ENCODE peak calls at places on chromosomes 2 and 18, in five cellular contexts. One of them, this sample, is unnamed.
A peak's percentile ranks its signal among the peaks of the same experiment; 100 is the strongest.

GRCh38 chr2:85902496-85902895 is 13.7 kb upstream of the ST3GAL5 start:
- DNase-seq in activated T-cell treated with anti-CD3 and anti-CD28 coated beads, Interleukin-2, amount 50 U/mL, for 72 hours: no peak
- DNase-seq in HS-5: no peak
- DNase-seq in GM13976: no peak
- DNase-seq in T-helper 2 cell: no peak
- DNase-seq in this sample: no peak

GRCh38 chr2:132620115-132620514 is 49.9 kb downstream of the LYPD1 start:
- DNase-seq in activated T-cell treated with anti-CD3 and anti-CD28 coated beads, Interleukin-2, amount 50 U/mL, for 72 hours: no peak
- DNase-seq in HS-5: no peak
- DNase-seq in GM13976: no peak
- DNase-seq in T-helper 2 cell: no peak
- DNase-seq in this sample: no peak

GRCh38 chr2:80326214-80326613 is 21.7 kb upstream of the LRRTM1 start:
- DNase-seq in activated T-cell treated with anti-CD3 and anti-CD28 coated beads, Interleukin-2, amount 50 U/mL, for 72 hours: no peak
- DNase-seq in HS-5: peak; percentile 9
- DNase-seq in GM13976: peak; percentile 24
- DNase-seq in T-helper 2 cell: no peak
- DNase-seq in this sample: no peak

GRCh38 chr2:40034801-40035200 is 255.7 kb upstream of the THUMPD2 start:
- DNase-seq in activated T-cell treated with anti-CD3 and anti-CD28 coated beads, Interleukin-2, amount 50 U/mL, for 72 hours: no peak
- DNase-seq in HS-5: peak; percentile 46
- DNase-seq in GM13976: no peak
- DNase-seq in T-helper 2 cell: no peak
- DNase-seq in this sample: no peak

GRCh38 chr2:220034356-220035121 is 407.1 kb downstream of the SLC4A3 start:
- DNase-seq in activated T-cell treated with anti-CD3 and anti-CD28 coated beads, Interleukin-2, amount 50 U/mL, for 72 hours: no peak
- DNase-seq in HS-5: peak; percentile 47
- DNase-seq in GM13976: no peak
- DNase-seq in T-helper 2 cell: no peak
- DNase-seq in this sample: no peak

GRCh38 chr2:185618630-185619029 is 120.0 kb upstream of the FSIP2 start:
- DNase-seq in activated T-cell treated with anti-CD3 and anti-CD28 coated beads, Interleukin-2, amount 50 U/mL, for 72 hours: no peak
- DNase-seq in HS-5: peak; percentile 26
- DNase-seq in GM13976: no peak
- DNase-seq in T-helper 2 cell: no peak
- DNase-seq in this sample: no peak

GRCh38 chr18:46439037-46439436 is 218.0 kb downstream of the LOXHD1 start:
- DNase-seq in activated T-cell treated with anti-CD3 and anti-CD28 coated beads, Interleukin-2, amount 50 U/mL, for 72 hours: no peak
- DNase-seq in HS-5: no peak
- DNase-seq in GM13976: no peak
- DNase-seq in T-helper 2 cell: no peak
- DNase-seq in this sample: no peak

GRCh38 chr2:9813312-9814128 is 29.8 kb upstream of the TAF1B start:
- DNase-seq in activated T-cell treated with anti-CD3 and anti-CD28 coated beads, Interleukin-2, amount 50 U/mL, for 72 hours: peak; percentile 71
- DNase-seq in HS-5: no peak
- DNase-seq in GM13976: peak; percentile 89
- DNase-seq in T-helper 2 cell: peak; percentile 64
- DNase-seq in this sample: no peak

GRCh38 chr18:12420831-12421421 is 13.2 kb downstream of the PRELID3A start:
- DNase-seq in activated T-cell treated with anti-CD3 and anti-CD28 coated beads, Interleukin-2, amount 50 U/mL, for 72 hours: no peak
- DNase-seq in HS-5: no peak
- DNase-seq in GM13976: peak; percentile 60
- DNase-seq in T-helper 2 cell: no peak
- DNase-seq in this sample: no peak

GRCh38 chr2:224869601-224870000 is 153.4 kb upstream of the CCDC195 start:
- DNase-seq in activated T-cell treated with anti-CD3 and anti-CD28 coated beads, Interleukin-2, amount 50 U/mL, for 72 hours: no peak
- DNase-seq in HS-5: peak; percentile 88
- DNase-seq in GM13976: no peak
- DNase-seq in T-helper 2 cell: no peak
- DNase-seq in this sample: no peak

GRCh38 chr2:196234672-196235071 is 63.3 kb upstream of the STK17B start:
- DNase-seq in activated T-cell treated with anti-CD3 and anti-CD28 coated beads, Interleukin-2, amount 50 U/mL, for 72 hours: peak; percentile 86
- DNase-seq in HS-5: no peak
- DNase-seq in GM13976: peak; percentile 22
- DNase-seq in T-helper 2 cell: peak; percentile 40
- DNase-seq in this sample: no peak

GRCh38 chr2:238596571-238597551 is 170.1 kb downstream of the ASB1 start:
- DNase-seq in activated T-cell treated with anti-CD3 and anti-CD28 coated beads, Interleukin-2, amount 50 U/mL, for 72 hours: no peak
- DNase-seq in HS-5: peak; percentile 94
- DNase-seq in GM13976: no peak
- DNase-seq in T-helper 2 cell: no peak
- DNase-seq in this sample: peak; percentile 48

GRCh38 chr2:107419191-107419590 is 407.5 kb upstream of the RGPD4 start:
- DNase-seq in activated T-cell treated with anti-CD3 and anti-CD28 coated beads, Interleukin-2, amount 50 U/mL, for 72 hours: no peak
- DNase-seq in HS-5: no peak
- DNase-seq in GM13976: no peak
- DNase-seq in T-helper 2 cell: no peak
- DNase-seq in this sample: no peak

GRCh38 chr2:30341500-30342267 is 105.4 kb upstream of the LCLAT1 start:
- DNase-seq in activated T-cell treated with anti-CD3 and anti-CD28 coated beads, Interleukin-2, amount 50 U/mL, for 72 hours: no peak
- DNase-seq in HS-5: no peak
- DNase-seq in GM13976: no peak
- DNase-seq in T-helper 2 cell: no peak
- DNase-seq in this sample: no peak

GRCh38 chr18:79870369-79871025 is 72.8 kb downstream of the KCNG2 start:
- DNase-seq in activated T-cell treated with anti-CD3 and anti-CD28 coated beads, Interleukin-2, amount 50 U/mL, for 72 hours: no peak
- DNase-seq in HS-5: no peak
- DNase-seq in GM13976: no peak
- DNase-seq in T-helper 2 cell: no peak
- DNase-seq in this sample: no peak

GRCh38 chr18:67269206-67269605 is 247.3 kb downstream of the DSEL start:
- DNase-seq in activated T-cell treated with anti-CD3 and anti-CD28 coated beads, Interleukin-2, amount 50 U/mL, for 72 hours: peak; percentile 2
- DNase-seq in HS-5: no peak
- DNase-seq in GM13976: no peak
- DNase-seq in T-helper 2 cell: no peak
- DNase-seq in this sample: no peak

GRCh38 chr2:212451786-212452200 is 86.8 kb downstream of the ERBB4 start:
- DNase-seq in activated T-cell treated with anti-CD3 and anti-CD28 coated beads, Interleukin-2, amount 50 U/mL, for 72 hours: no peak
- DNase-seq in HS-5: peak; percentile 70
- DNase-seq in GM13976: no peak
- DNase-seq in T-helper 2 cell: no peak
- DNase-seq in this sample: peak; percentile 43

GRCh38 chr2:27303093-27304025 is 4.9 kb downstream of the UCN start:
- DNase-seq in activated T-cell treated with anti-CD3 and anti-CD28 coated beads, Interleukin-2, amount 50 U/mL, for 72 hours: peak; percentile 60
- DNase-seq in HS-5: peak; percentile 47
- DNase-seq in GM13976: peak; percentile 76
- DNase-seq in T-helper 2 cell: no peak
- DNase-seq in this sample: no peak

GRCh38 chr2:169303579-169304285 is 58.6 kb downstream of the LRP2 start:
- DNase-seq in activated T-cell treated with anti-CD3 and anti-CD28 coated beads, Interleukin-2, amount 50 U/mL, for 72 hours: no peak
- DNase-seq in HS-5: no peak
- DNase-seq in GM13976: no peak
- DNase-seq in T-helper 2 cell: no peak
- DNase-seq in this sample: no peak

GRCh38 chr2:144441711-144442141 is 78.2 kb downstream of the ZEB2 start:
- DNase-seq in activated T-cell treated with anti-CD3 and anti-CD28 coated beads, Interleukin-2, amount 50 U/mL, for 72 hours: no peak
- DNase-seq in HS-5: no peak
- DNase-seq in GM13976: no peak
- DNase-seq in T-helper 2 cell: no peak
- DNase-seq in this sample: no peak

GRCh38 chr2:46248171-46248570 is 49.0 kb upstream of the EPAS1 start:
- DNase-seq in activated T-cell treated with anti-CD3 and anti-CD28 coated beads, Interleukin-2, amount 50 U/mL, for 72 hours: no peak
- DNase-seq in HS-5: no peak
- DNase-seq in GM13976: no peak
- DNase-seq in T-helper 2 cell: no peak
- DNase-seq in this sample: no peak

GRCh38 chr2:234422242-234422641 is 74.6 kb downstream of the ARL4C start:
- DNase-seq in activated T-cell treated with anti-CD3 and anti-CD28 coated beads, Interleukin-2, amount 50 U/mL, for 72 hours: no peak
- DNase-seq in HS-5: peak; percentile 93
- DNase-seq in GM13976: no peak
- DNase-seq in T-helper 2 cell: no peak
- DNase-seq in this sample: peak; percentile 90

GRCh38 chr18:79553696-79554095 is 125.9 kb upstream of the CTDP1 start:
- DNase-seq in activated T-cell treated with anti-CD3 and anti-CD28 coated beads, Interleukin-2, amount 50 U/mL, for 72 hours: no peak
- DNase-seq in HS-5: no peak
- DNase-seq in GM13976: no peak
- DNase-seq in T-helper 2 cell: no peak
- DNase-seq in this sample: no peak

GRCh38 chr2:194205568-194206227 is 1451.3 kb upstream of the SLC39A10 start:
- DNase-seq in activated T-cell treated with anti-CD3 and anti-CD28 coated beads, Interleukin-2, amount 50 U/mL, for 72 hours: no peak
- DNase-seq in HS-5: no peak
- DNase-seq in GM13976: no peak
- DNase-seq in T-helper 2 cell: no peak
- DNase-seq in this sample: no peak

GRCh38 chr2:34105015-34105767 is 506.1 kb upstream of the FAM98A start:
- DNase-seq in activated T-cell treated with anti-CD3 and anti-CD28 coated beads, Interleukin-2, amount 50 U/mL, for 72 hours: no peak
- DNase-seq in HS-5: peak; percentile 86
- DNase-seq in GM13976: no peak
- DNase-seq in T-helper 2 cell: no peak
- DNase-seq in this sample: peak; percentile 70

GRCh38 chr2:83742117-83742782 is 716.8 kb downstream of the SUCLG1 start:
- DNase-seq in activated T-cell treated with anti-CD3 and anti-CD28 coated beads, Interleukin-2, amount 50 U/mL, for 72 hours: no peak
- DNase-seq in HS-5: no peak
- DNase-seq in GM13976: no peak
- DNase-seq in T-helper 2 cell: no peak
- DNase-seq in this sample: peak; percentile 73

GRCh38 chr2:153986488-153987229 is 114.9 kb downstream of the GALNT13 start:
- DNase-seq in activated T-cell treated with anti-CD3 and anti-CD28 coated beads, Interleukin-2, amount 50 U/mL, for 72 hours: no peak
- DNase-seq in HS-5: no peak
- DNase-seq in GM13976: no peak
- DNase-seq in T-helper 2 cell: no peak
- DNase-seq in this sample: no peak

GRCh38 chr2:69216535-69217332 is 170.3 kb downstream of the GFPT1 start:
- DNase-seq in activated T-cell treated with anti-CD3 and anti-CD28 coated beads, Interleukin-2, amount 50 U/mL, for 72 hours: no peak
- DNase-seq in HS-5: no peak
- DNase-seq in GM13976: no peak
- DNase-seq in T-helper 2 cell: no peak
- DNase-seq in this sample: no peak

GRCh38 chr2:214578395-214578794 is 167.5 kb downstream of the VWC2L start:
- DNase-seq in activated T-cell treated with anti-CD3 and anti-CD28 coated beads, Interleukin-2, amount 50 U/mL, for 72 hours: no peak
- DNase-seq in HS-5: no peak
- DNase-seq in GM13976: no peak
- DNase-seq in T-helper 2 cell: no peak
- DNase-seq in this sample: no peak

GRCh38 chr2:231926180-231926741 is at the start of gene NPPC:
- DNase-seq in activated T-cell treated with anti-CD3 and anti-CD28 coated beads, Interleukin-2, amount 50 U/mL, for 72 hours: peak; percentile 84
- DNase-seq in HS-5: no peak
- DNase-seq in GM13976: peak; percentile 86
- DNase-seq in T-helper 2 cell: peak; percentile 42
- DNase-seq in this sample: peak; percentile 6

GRCh38 chr2:69993048-69993565 is 31.7 kb upstream of the ASPRV1 start:
- DNase-seq in activated T-cell treated with anti-CD3 and anti-CD28 coated beads, Interleukin-2, amount 50 U/mL, for 72 hours: no peak
- DNase-seq in HS-5: no peak
- DNase-seq in GM13976: no peak
- DNase-seq in T-helper 2 cell: no peak
- DNase-seq in this sample: no peak

GRCh38 chr2:109063326-109063670 is 65.7 kb upstream of the SH3RF3 start:
- DNase-seq in activated T-cell treated with anti-CD3 and anti-CD28 coated beads, Interleukin-2, amount 50 U/mL, for 72 hours: no peak
- DNase-seq in HS-5: no peak
- DNase-seq in GM13976: no peak
- DNase-seq in T-helper 2 cell: no peak
- DNase-seq in this sample: no peak

GRCh38 chr2:65504814-65505697 is 72.7 kb upstream of the SPRED2 start:
- DNase-seq in activated T-cell treated with anti-CD3 and anti-CD28 coated beads, Interleukin-2, amount 50 U/mL, for 72 hours: no peak
- DNase-seq in HS-5: no peak
- DNase-seq in GM13976: no peak
- DNase-seq in T-helper 2 cell: no peak
- DNase-seq in this sample: peak; percentile 31

GRCh38 chr2:191432121-191432520 is 186.9 kb downstream of the MYO1B start:
- DNase-seq in activated T-cell treated with anti-CD3 and anti-CD28 coated beads, Interleukin-2, amount 50 U/mL, for 72 hours: no peak
- DNase-seq in HS-5: no peak
- DNase-seq in GM13976: no peak
- DNase-seq in T-helper 2 cell: no peak
- DNase-seq in this sample: no peak

GRCh38 chr2:33395660-33396249 is 80.7 kb upstream of the RASGRP3 start:
- DNase-seq in activated T-cell treated with anti-CD3 and anti-CD28 coated beads, Interleukin-2, amount 50 U/mL, for 72 hours: peak; percentile 48
- DNase-seq in HS-5: peak; percentile 41
- DNase-seq in GM13976: peak; percentile 47
- DNase-seq in T-helper 2 cell: peak; percentile 22
- DNase-seq in this sample: no peak

GRCh38 chr2:226799211-226799975 is at the start of gene IRS1:
- DNase-seq in activated T-cell treated with anti-CD3 and anti-CD28 coated beads, Interleukin-2, amount 50 U/mL, for 72 hours: peak; percentile 71
- DNase-seq in HS-5: peak; percentile 38
- DNase-seq in GM13976: peak; percentile 74
- DNase-seq in T-helper 2 cell: peak; percentile 31
- DNase-seq in this sample: no peak

GRCh38 chr2:130810490-130810889 is 26.2 kb upstream of the ARHGEF4 start:
- DNase-seq in activated T-cell treated with anti-CD3 and anti-CD28 coated beads, Interleukin-2, amount 50 U/mL, for 72 hours: no peak
- DNase-seq in HS-5: no peak
- DNase-seq in GM13976: no peak
- DNase-seq in T-helper 2 cell: no peak
- DNase-seq in this sample: no peak

GRCh38 chr18:76839395-76839794 is 17.0 kb downstream of the ZNF236 start:
- DNase-seq in activated T-cell treated with anti-CD3 and anti-CD28 coated beads, Interleukin-2, amount 50 U/mL, for 72 hours: no peak
- DNase-seq in HS-5: no peak
- DNase-seq in GM13976: no peak
- DNase-seq in T-helper 2 cell: no peak
- DNase-seq in this sample: no peak

GRCh38 chr2:64753384-64753783 is 99.7 kb upstream of the SERTAD2 start:
- DNase-seq in activated T-cell treated with anti-CD3 and anti-CD28 coated beads, Interleukin-2, amount 50 U/mL, for 72 hours: no peak
- DNase-seq in HS-5: no peak
- DNase-seq in GM13976: no peak
- DNase-seq in T-helper 2 cell: no peak
- DNase-seq in this sample: no peak